ENCODE peak calls at places on chromosome 11, in nine cellular contexts. One of them, this sample, is unnamed.

GRCh38 chr11:6703247-6704063 is 20.3 kb upstream of the MRPL17 start:
- DNase-seq in aorta: peak
- DNase-seq in HAP-1: peak
- DNase-seq in PC-3: peak
- DNase-seq in CD4-positive, CD25-positive, alpha-beta regulatory T cell: peak
- DNase-seq in transverse colon: peak
- DNase-seq in breast epithelium: no peak
- DNase-seq in neural progenitor cell: peak
- DNase-seq in GM12864: no peak
- DNase-seq in this sample: peak

GRCh38 chr11:77142091-77142975 is 14.3 kb downstream of the MYO7A start:
- DNase-seq in aorta: no peak
- DNase-seq in GM12864: no peak
- DNase-seq in HAP-1: no peak
- DNase-seq in CD4-positive, CD25-positive, alpha-beta regulatory T cell: no peak
- DNase-seq in transverse colon: no peak
- DNase-seq in breast epithelium: no peak
- DNase-seq in PC-3: no peak
- DNase-seq in neural progenitor cell: no peak
- DNase-seq in this sample: no peak

GRCh38 chr11:72543849-72544535 is 109.7 kb upstream of the CLPB start:
- DNase-seq in transverse colon: no peak
- DNase-seq in neural progenitor cell: no peak
- DNase-seq in PC-3: no peak
- DNase-seq in HAP-1: no peak
- DNase-seq in CD4-positive, CD25-positive, alpha-beta regulatory T cell: no peak
- DNase-seq in aorta: no peak
- DNase-seq in breast epithelium: no peak
- DNase-seq in GM12864: no peak
- DNase-seq in this sample: no peak

GRCh38 chr11:128098840-128099239 is 488.5 kb downstream of the ETS1 start:
- DNase-seq in GM12864: no peak
- DNase-seq in HAP-1: no peak
- DNase-seq in transverse colon: no peak
- DNase-seq in neural progenitor cell: no peak
- DNase-seq in aorta: no peak
- DNase-seq in PC-3: no peak
- DNase-seq in CD4-positive, CD25-positive, alpha-beta regulatory T cell: no peak
- DNase-seq in breast epithelium: no peak
- DNase-seq in this sample: peak

GRCh38 chr11:129143335-129143734 is 48.8 kb downstream of the ARHGAP32 start:
- DNase-seq in transverse colon: peak
- DNase-seq in breast epithelium: no peak
- DNase-seq in CD4-positive, CD25-positive, alpha-beta regulatory T cell: no peak
- DNase-seq in PC-3: peak
- DNase-seq in HAP-1: peak
- DNase-seq in GM12864: no peak
- DNase-seq in neural progenitor cell: no peak
- DNase-seq in aorta: peak
- DNase-seq in this sample: peak

GRCh38 chr11:83256602-83257340 is 29.4 kb downstream of the CCDC90B start:
- DNase-seq in PC-3: no peak
- DNase-seq in CD4-positive, CD25-positive, alpha-beta regulatory T cell: no peak
- DNase-seq in aorta: no peak
- DNase-seq in HAP-1: no peak
- DNase-seq in neural progenitor cell: no peak
- DNase-seq in GM12864: no peak
- DNase-seq in transverse colon: no peak
- DNase-seq in breast epithelium: no peak
- DNase-seq in this sample: no peak

GRCh38 chr11:27973851-27974536 is 134.0 kb downstream of the KIF18A start:
- DNase-seq in aorta: no peak
- DNase-seq in PC-3: no peak
- DNase-seq in transverse colon: no peak
- DNase-seq in neural progenitor cell: no peak
- DNase-seq in HAP-1: no peak
- DNase-seq in GM12864: no peak
- DNase-seq in CD4-positive, CD25-positive, alpha-beta regulatory T cell: no peak
- DNase-seq in breast epithelium: no peak
- DNase-seq in this sample: no peak

GRCh38 chr11:116595305-116595880 is 177.4 kb downstream of the BUD13 start:
- DNase-seq in GM12864: no peak
- DNase-seq in breast epithelium: no peak
- DNase-seq in CD4-positive, CD25-positive, alpha-beta regulatory T cell: no peak
- DNase-seq in HAP-1: no peak
- DNase-seq in aorta: no peak
- DNase-seq in neural progenitor cell: no peak
- DNase-seq in transverse colon: no peak
- DNase-seq in PC-3: no peak
- DNase-seq in this sample: no peak

GRCh38 chr11:69320756-69321741 is 27.1 kb downstream of the MYEOV start:
- DNase-seq in HAP-1: no peak
- DNase-seq in GM12864: no peak
- DNase-seq in CD4-positive, CD25-positive, alpha-beta regulatory T cell: no peak
- DNase-seq in transverse colon: no peak
- DNase-seq in PC-3: peak
- DNase-seq in breast epithelium: no peak
- DNase-seq in neural progenitor cell: no peak
- DNase-seq in aorta: no peak
- DNase-seq in this sample: no peak

GRCh38 chr11:97638825-97639224 is 1249.0 kb downstream of the JRKL start:
- DNase-seq in HAP-1: no peak
- DNase-seq in PC-3: no peak
- DNase-seq in transverse colon: no peak
- DNase-seq in CD4-positive, CD25-positive, alpha-beta regulatory T cell: no peak
- DNase-seq in aorta: no peak
- DNase-seq in breast epithelium: no peak
- DNase-seq in GM12864: no peak
- DNase-seq in neural progenitor cell: no peak
- DNase-seq in this sample: no peak

GRCh38 chr11:89608234-89608966 is 101.7 kb upstream of the TRIM77 start:
- DNase-seq in neural progenitor cell: no peak
- DNase-seq in GM12864: no peak
- DNase-seq in CD4-positive, CD25-positive, alpha-beta regulatory T cell: no peak
- DNase-seq in PC-3: no peak
- DNase-seq in HAP-1: no peak
- DNase-seq in aorta: no peak
- DNase-seq in breast epithelium: no peak
- DNase-seq in transverse colon: no peak
- DNase-seq in this sample: no peak

GRCh38 chr11:79510948-79511347 is 70.1 kb upstream of the TENM4 start:
- DNase-seq in HAP-1: no peak
- DNase-seq in transverse colon: no peak
- DNase-seq in neural progenitor cell: no peak
- DNase-seq in PC-3: no peak
- DNase-seq in breast epithelium: no peak
- DNase-seq in GM12864: no peak
- DNase-seq in aorta: no peak
- DNase-seq in CD4-positive, CD25-positive, alpha-beta regulatory T cell: no peak
- DNase-seq in this sample: no peak

GRCh38 chr11:6505577-6506240 is 8.6 kb downstream of the DNHD1 start:
- DNase-seq in HAP-1: peak
- DNase-seq in CD4-positive, CD25-positive, alpha-beta regulatory T cell: peak
- DNase-seq in breast epithelium: no peak
- DNase-seq in neural progenitor cell: peak
- DNase-seq in aorta: no peak
- DNase-seq in transverse colon: no peak
- DNase-seq in PC-3: peak
- DNase-seq in GM12864: no peak
- DNase-seq in this sample: peak

GRCh38 chr11:94417386-94417987 is 16.3 kb upstream of the GPR83 start:
- DNase-seq in neural progenitor cell: peak
- DNase-seq in breast epithelium: no peak
- DNase-seq in transverse colon: no peak
- DNase-seq in GM12864: no peak
- DNase-seq in aorta: no peak
- DNase-seq in HAP-1: no peak
- DNase-seq in PC-3: peak
- DNase-seq in CD4-positive, CD25-positive, alpha-beta regulatory T cell: no peak
- DNase-seq in this sample: peak

GRCh38 chr11:2566223-2567025 is 121.6 kb downstream of the KCNQ1 start:
- DNase-seq in breast epithelium: no peak
- DNase-seq in CD4-positive, CD25-positive, alpha-beta regulatory T cell: no peak
- DNase-seq in neural progenitor cell: peak
- DNase-seq in transverse colon: peak
- DNase-seq in PC-3: no peak
- DNase-seq in GM12864: no peak
- DNase-seq in aorta: peak
- DNase-seq in HAP-1: no peak
- DNase-seq in this sample: no peak

GRCh38 chr11:28315440-28315839 is 207.3 kb downstream of the METTL15 start:
- DNase-seq in HAP-1: peak
- DNase-seq in neural progenitor cell: no peak
- DNase-seq in PC-3: no peak
- DNase-seq in GM12864: no peak
- DNase-seq in transverse colon: no peak
- DNase-seq in breast epithelium: no peak
- DNase-seq in CD4-positive, CD25-positive, alpha-beta regulatory T cell: no peak
- DNase-seq in aorta: no peak
- DNase-seq in this sample: no peak

GRCh38 chr11:12128191-12128841 is 17.9 kb downstream of the MICAL2 start:
- DNase-seq in aorta: no peak
- DNase-seq in neural progenitor cell: no peak
- DNase-seq in GM12864: no peak
- DNase-seq in PC-3: peak
- DNase-seq in HAP-1: no peak
- DNase-seq in CD4-positive, CD25-positive, alpha-beta regulatory T cell: no peak
- DNase-seq in breast epithelium: no peak
- DNase-seq in transverse colon: no peak
- DNase-seq in this sample: no peak

GRCh38 chr11:57324154-57324885 is 432 bp downstream of the TNKS1BP1 start:
- DNase-seq in aorta: peak
- DNase-seq in GM12864: no peak
- DNase-seq in CD4-positive, CD25-positive, alpha-beta regulatory T cell: no peak
- DNase-seq in PC-3: peak
- DNase-seq in transverse colon: peak
- DNase-seq in breast epithelium: no peak
- DNase-seq in HAP-1: peak
- DNase-seq in neural progenitor cell: peak
- DNase-seq in this sample: no peak

GRCh38 chr11:8294251-8294935 is 30.7 kb upstream of the LMO1 start:
- DNase-seq in aorta: no peak
- DNase-seq in transverse colon: no peak
- DNase-seq in GM12864: no peak
- DNase-seq in CD4-positive, CD25-positive, alpha-beta regulatory T cell: no peak
- DNase-seq in PC-3: no peak
- DNase-seq in neural progenitor cell: peak
- DNase-seq in HAP-1: no peak
- DNase-seq in breast epithelium: no peak
- DNase-seq in this sample: no peak

GRCh38 chr11:35651263-35651662 is 11.3 kb upstream of the TRIM44 start:
- DNase-seq in aorta: no peak
- DNase-seq in neural progenitor cell: no peak
- DNase-seq in CD4-positive, CD25-positive, alpha-beta regulatory T cell: no peak
- DNase-seq in PC-3: no peak
- DNase-seq in breast epithelium: no peak
- DNase-seq in transverse colon: no peak
- DNase-seq in GM12864: no peak
- DNase-seq in HAP-1: no peak
- DNase-seq in this sample: no peak

GRCh38 chr11:13012037-13012693 is 3.0 kb downstream of the RASSF10 start:
- DNase-seq in neural progenitor cell: peak
- DNase-seq in CD4-positive, CD25-positive, alpha-beta regulatory T cell: no peak
- DNase-seq in HAP-1: no peak
- DNase-seq in breast epithelium: no peak
- DNase-seq in PC-3: no peak
- DNase-seq in aorta: no peak
- DNase-seq in transverse colon: no peak
- DNase-seq in GM12864: no peak
- DNase-seq in this sample: no peak

GRCh38 chr11:117903505-117904382 is 25.5 kb downstream of the TMPRSS13 start:
- DNase-seq in aorta: no peak
- DNase-seq in CD4-positive, CD25-positive, alpha-beta regulatory T cell: no peak
- DNase-seq in neural progenitor cell: no peak
- DNase-seq in breast epithelium: peak
- DNase-seq in PC-3: no peak
- DNase-seq in HAP-1: no peak
- DNase-seq in GM12864: no peak
- DNase-seq in transverse colon: no peak
- DNase-seq in this sample: no peak

GRCh38 chr11:86377972-86378371 is 3.3 kb downstream of the CCDC81 start:
- DNase-seq in neural progenitor cell: no peak
- DNase-seq in HAP-1: no peak
- DNase-seq in CD4-positive, CD25-positive, alpha-beta regulatory T cell: no peak
- DNase-seq in breast epithelium: no peak
- DNase-seq in aorta: no peak
- DNase-seq in transverse colon: no peak
- DNase-seq in GM12864: no peak
- DNase-seq in PC-3: peak
- DNase-seq in this sample: no peak
- H3K4me3 ChIP-seq in neural progenitor cell: no peak
- H3K4me3 ChIP-seq in HAP-1: no peak
- H3K4me3 ChIP-seq in CD4-positive, CD25-positive, alpha-beta regulatory T cell: no peak
- H3K4me3 ChIP-seq in breast epithelium: no peak
- H3K4me3 ChIP-seq in aorta: no peak
- H3K4me3 ChIP-seq in transverse colon: no peak
- H3K4me3 ChIP-seq in GM12864: no peak
- H3K4me3 ChIP-seq in PC-3: no peak
- H3K4me3 ChIP-seq in this sample: no peak

GRCh38 chr11:96267490-96268010 is 75.4 kb downstream of the MAML2 start:
- DNase-seq in GM12864: peak
- DNase-seq in HAP-1: no peak
- DNase-seq in neural progenitor cell: no peak
- DNase-seq in transverse colon: no peak
- DNase-seq in PC-3: no peak
- DNase-seq in breast epithelium: no peak
- DNase-seq in CD4-positive, CD25-positive, alpha-beta regulatory T cell: peak
- DNase-seq in aorta: no peak
- DNase-seq in this sample: no peak
- H3K4me3 ChIP-seq in GM12864: no peak
- H3K4me3 ChIP-seq in HAP-1: no peak
- H3K4me3 ChIP-seq in neural progenitor cell: no peak
- H3K4me3 ChIP-seq in transverse colon: no peak
- H3K4me3 ChIP-seq in PC-3: no peak
- H3K4me3 ChIP-seq in breast epithelium: no peak
- H3K4me3 ChIP-seq in CD4-positive, CD25-positive, alpha-beta regulatory T cell: peak
- H3K4me3 ChIP-seq in aorta: no peak
- H3K4me3 ChIP-seq in this sample: no peak

GRCh38 chr11:47177846-47178245 is 1.2 kb upstream of the ARFGAP2 start:
- DNase-seq in GM12864: no peak
- DNase-seq in PC-3: no peak
- DNase-seq in CD4-positive, CD25-positive, alpha-beta regulatory T cell: no peak
- DNase-seq in HAP-1: no peak
- DNase-seq in breast epithelium: no peak
- DNase-seq in neural progenitor cell: no peak
- DNase-seq in transverse colon: no peak
- DNase-seq in aorta: no peak
- DNase-seq in this sample: no peak
- H3K4me3 ChIP-seq in GM12864: peak
- H3K4me3 ChIP-seq in PC-3: peak
- H3K4me3 ChIP-seq in CD4-positive, CD25-positive, alpha-beta regulatory T cell: no peak
- H3K4me3 ChIP-seq in HAP-1: peak
- H3K4me3 ChIP-seq in breast epithelium: peak
- H3K4me3 ChIP-seq in neural progenitor cell: no peak
- H3K4me3 ChIP-seq in transverse colon: no peak
- H3K4me3 ChIP-seq in aorta: no peak
- H3K4me3 ChIP-seq in this sample: no peak

DNA sequence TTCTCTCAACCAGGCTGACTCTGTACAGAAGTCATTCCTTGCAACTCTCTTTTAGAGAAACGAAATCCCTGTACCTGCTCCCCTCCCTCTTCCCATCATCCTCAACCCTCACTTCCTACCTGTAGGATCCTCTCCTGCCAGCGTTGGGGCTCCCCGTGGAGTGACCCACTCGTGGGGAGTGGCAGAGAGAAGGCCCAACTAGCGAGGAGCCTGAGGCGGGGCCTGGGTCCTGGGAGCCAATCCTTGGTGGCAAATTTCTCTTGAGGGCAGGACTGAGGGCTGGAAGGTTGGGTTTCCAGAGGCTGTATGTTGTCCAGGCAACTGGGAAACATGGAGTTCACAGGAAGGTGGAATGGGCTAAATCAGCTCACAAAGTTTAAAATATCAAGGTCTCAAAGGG is 10.4 kb downstream of the NHERF4 start:
- DNase-seq in PC-3: peak
- DNase-seq in neural progenitor cell: peak
- DNase-seq in aorta: no peak
- DNase-seq in HAP-1: peak
- DNase-seq in breast epithelium: no peak
- DNase-seq in GM12864: no peak
- DNase-seq in transverse colon: peak
- DNase-seq in CD4-positive, CD25-positive, alpha-beta regulatory T cell: no peak
- DNase-seq in this sample: peak
- H3K4me3 ChIP-seq in PC-3: no peak
- H3K4me3 ChIP-seq in neural progenitor cell: no peak
- H3K4me3 ChIP-seq in aorta: no peak
- H3K4me3 ChIP-seq in HAP-1: no peak
- H3K4me3 ChIP-seq in breast epithelium: no peak
- H3K4me3 ChIP-seq in GM12864: no peak
- H3K4me3 ChIP-seq in transverse colon: no peak
- H3K4me3 ChIP-seq in CD4-positive, CD25-positive, alpha-beta regulatory T cell: no peak
- H3K4me3 ChIP-seq in this sample: no peak

This sample was measured in bronchial epithelial cell.